ENCODE peak calls at places on chromosomes 11 and 22, in ten cellular contexts. Q is lower leg skin; B is LNCaP clone FGC; N is esophagus muscularis mucosa; I is thoracic aorta; Y is hepatocyte; E is tibial nerve; U is CD8-positive, alpha-beta T cell; F is body of pancreas; P is brain microvascular endothelial cell. R is an unnamed sample.

GRCh38 chr11:110712643-110713468 is 619 bp upstream of the ARHGAP20 start:
- DNase-seq in P (peak; percentile 20), Y (peak; percentile 44), I (no peak), N (no peak), F (no peak), Q (no peak), B (no peak), E (peak; percentile 15), U (no peak), R (no peak)

GRCh38 chr11:63829823-63830489 is 9.0 kb upstream of the MARK2 start:
- DNase-seq in I (no peak), F (no peak), Y (no peak), N (no peak), U (no peak), P (peak; percentile 6), B (no peak), E (no peak), Q (no peak), R (peak; percentile 28)

GRCh38 chr22:43867839-43868652 is 5.7 kb upstream of the SULT4A1 start:
- DNase-seq in Y (peak; percentile 91), Q (no peak), E (no peak), N (no peak), B (no peak), U (peak; percentile 11), F (peak; percentile 56), I (no peak), P (peak; percentile 41), R (no peak)

GRCh38 chr11:57237204-57237681 is at the start of gene APLNR:
- DNase-seq in Q (no peak), U (no peak), E (no peak), I (no peak), Y (no peak), B (no peak), N (no peak), P (no peak), F (no peak), R (no peak)

GRCh38 chr11:29005401-29005980 is 897.3 kb downstream of the METTL15 start:
- DNase-seq in P (no peak), Y (no peak), U (no peak), F (no peak), N (no peak), B (no peak), I (no peak), E (no peak), Q (no peak), R (peak; percentile 6)

GRCh38 chr22:42116848-42117424 is 13.7 kb downstream of the CYP2D6 start:
- DNase-seq in N (no peak), E (no peak), B (no peak), Y (peak; percentile 71), P (no peak), I (no peak), F (no peak), U (no peak), Q (no peak), R (no peak)

GRCh38 chr22:30285846-30286200 is 3.5 kb downstream of the CASTOR1 start:
- DNase-seq in Q (no peak), I (no peak), B (no peak), U (no peak), Y (no peak), F (no peak), E (no peak), P (no peak), N (no peak), R (no peak)

GRCh38 chr11:3164540-3165151 is 464 bp downstream of the OSBPL5 start:
- DNase-seq in P (no peak), F (no peak), B (no peak), U (no peak), Y (no peak), N (no peak), I (no peak), Q (no peak), E (peak; percentile 11), R (no peak)

GRCh38 chr22:24707477-24707816 is 67.1 kb downstream of the PIWIL3 start:
- DNase-seq in N (no peak), I (no peak), Y (no peak), F (no peak), E (no peak), P (no peak), B (no peak), U (no peak), Q (no peak), R (no peak)

GRCh38 chr22:45516923-45517675 is 14.4 kb downstream of the FBLN1 start:
- DNase-seq in N (no peak), Y (no peak), I (no peak), B (no peak), F (no peak), E (no peak), Q (no peak), P (peak; percentile 65), U (no peak), R (no peak)

GRCh38 chr11:118885319-118885718 is 1.6 kb downstream of the CXCR5 start:
- DNase-seq in Y (no peak), F (no peak), P (no peak), Q (no peak), N (no peak), B (no peak), I (no peak), U (no peak), E (no peak), R (no peak)
- H3K4me3 ChIP-seq in Y (no peak overlapping the region), F (no peak overlapping the region), P (no peak overlapping the region), Q (no peak overlapping the region), N (no peak overlapping the region), B (no peak overlapping the region), I (no peak overlapping the region), U (no peak overlapping the region), E (peak overlapping the region; percentile 38), R (no peak overlapping the region)

GRCh38 chr22:49673048-49673447 is 154.6 kb downstream of the BRD1 start:
- DNase-seq in Q (no peak), N (no peak), P (no peak), I (no peak), F (no peak), U (no peak), B (no peak), E (no peak), Y (no peak), R (no peak)

GRCh38 chr22:49676230-49676629 is 151.4 kb downstream of the BRD1 start:
- DNase-seq in F (no peak), Y (no peak), N (no peak), Q (no peak), U (no peak), E (no peak), P (no peak), I (no peak), B (no peak), R (no peak)

GRCh38 chr22:49672013-49672516 is 155.6 kb downstream of the BRD1 start:
- DNase-seq in N (no peak), U (no peak), F (no peak), Q (no peak), P (no peak), B (no peak), E (no peak), I (no peak), Y (no peak), R (no peak)

GRCh38 chr22:49676783-49677494 is 150.7 kb downstream of the BRD1 start:
- DNase-seq in P (no peak), B (no peak), N (no peak), U (no peak), E (no peak), F (peak; percentile 8), Q (no peak), Y (no peak), I (no peak), R (no peak)

DNA sequence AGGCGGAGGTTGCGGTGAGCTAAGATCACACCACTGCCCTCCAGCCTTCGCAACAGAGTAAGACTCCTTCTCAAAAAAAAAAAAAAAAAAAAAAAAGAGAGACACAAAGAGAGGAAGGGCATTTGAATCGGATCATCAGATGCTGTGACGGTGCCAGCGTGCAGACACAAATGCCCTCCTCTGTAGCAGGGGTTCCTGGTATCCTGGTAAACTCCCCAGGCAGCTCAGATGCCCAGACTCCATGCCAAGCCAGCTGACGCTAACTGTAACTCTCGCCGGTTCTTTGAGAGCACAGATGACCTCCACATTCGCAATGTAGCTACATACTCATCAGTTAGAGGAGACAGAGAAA is 153.2 kb downstream of the BRD1 start:
- DNase-seq in Q (no peak), U (no peak), F (peak; percentile 4), B (no peak), N (no peak), P (no peak), E (no peak), I (no peak), Y (no peak), R (no peak)
- TF ChIP-seq CTCF in Q (no peak), U (no peak), F (no peak), B (no peak), N (no peak), P (no peak), E (no peak), I (no peak), Y (no peak), R (no peak)

DNA sequence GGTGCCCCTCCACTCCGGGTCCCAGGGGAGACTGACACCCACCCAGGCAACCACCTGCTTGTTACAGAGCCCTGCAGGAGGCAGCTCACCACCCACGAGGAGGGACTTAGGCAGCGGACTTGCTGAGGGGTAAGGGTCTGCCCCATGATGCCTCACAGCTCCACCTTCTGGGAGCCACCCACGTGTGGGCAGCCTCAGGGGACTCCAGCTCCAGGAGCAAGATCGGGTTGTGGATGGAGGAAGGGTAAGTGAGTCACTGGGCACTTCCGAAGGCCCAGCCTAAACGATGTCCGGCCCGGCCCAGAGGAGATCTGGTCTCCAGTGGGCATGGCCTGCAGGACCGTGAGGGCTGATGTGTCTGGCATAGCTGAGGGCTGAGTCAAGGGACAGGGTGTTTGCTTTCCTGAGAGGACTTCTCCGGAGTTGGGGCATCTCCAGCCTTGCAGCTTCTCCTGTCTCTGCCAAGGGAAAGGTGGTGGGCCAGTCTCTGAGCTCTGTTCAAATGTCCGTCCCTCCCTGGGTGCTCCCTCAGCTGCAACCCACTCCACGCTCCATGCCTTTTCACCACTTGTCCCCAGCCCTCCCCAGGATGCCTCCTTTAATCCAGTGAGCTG is 32.3 kb upstream of the P2RY2 start:
- DNase-seq in U (no peak), F (no peak), N (no peak), I (peak; percentile 62), B (no peak), Q (no peak), P (peak; percentile 42), Y (no peak), E (no peak), R (no peak)
- H3K4me3 ChIP-seq in U (no peak overlapping the region), F (no peak overlapping the region), N (no peak overlapping the region), I (peak overlapping the region; percentile 16), B (no peak overlapping the region), Q (no peak overlapping the region), P (no peak overlapping the region), Y (no peak overlapping the region), E (no peak overlapping the region), R (no peak overlapping the region)

DNA sequence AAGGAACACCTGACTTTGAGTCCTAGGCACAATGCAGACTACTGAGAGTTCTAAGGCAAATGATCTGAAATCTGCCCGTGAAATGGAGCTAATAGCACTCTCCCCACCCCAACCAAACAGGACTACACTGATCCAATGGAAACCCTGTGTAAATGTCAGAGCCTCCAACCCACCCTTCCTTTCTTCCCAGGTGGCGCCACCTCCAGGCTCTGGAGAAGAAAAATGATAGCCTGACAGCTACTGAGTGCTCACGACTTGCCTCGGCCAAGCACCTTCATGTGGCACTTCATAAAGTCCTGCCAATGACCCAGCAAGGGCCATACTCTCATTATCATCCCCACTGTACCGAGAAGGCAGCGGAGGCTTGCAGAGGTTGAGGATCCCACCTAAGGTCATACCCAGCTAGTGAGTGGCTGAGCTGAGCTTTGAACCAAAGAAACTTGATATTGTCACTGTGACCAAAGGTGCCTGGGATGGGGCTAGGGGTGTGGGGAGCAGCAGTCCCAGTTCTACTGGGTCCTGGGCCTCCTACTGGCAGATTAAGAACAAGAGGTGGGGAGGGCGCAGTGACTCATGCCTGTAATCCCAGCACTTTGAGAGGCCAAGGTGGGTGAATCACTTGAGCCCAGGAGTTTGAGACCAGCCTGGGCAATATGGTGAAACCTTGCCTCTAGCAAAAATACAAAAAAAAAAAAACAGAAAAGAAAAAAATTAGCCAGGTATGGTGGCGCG is 20.5 kb downstream of the TST start:
- DNase-seq in U (no peak), Q (no peak), Y (no peak), I (no peak), E (no peak), N (no peak), F (no peak), B (no peak), P (no peak), R (no peak)
- TF ChIP-seq CTCF in U (no peak), Q (no peak), Y (peak; percentile 4), I (no peak), E (no peak), N (no peak), F (no peak), B (no peak), P (peak; percentile 33), R (no peak)